ENCODE peak calls at places on chromosomes 7 and 10, in eight cellular contexts. One of them, this sample, is unnamed.

GRCh38 chr10:66321746-66322145 is 604.1 kb upstream of the LRRTM3 start:
- DNase-seq in NAMALWA: no peak
- DNase-seq in NCI-H226: no peak
- DNase-seq in T-helper 22 cell: no peak
- DNase-seq in psoas muscle: no peak
- DNase-seq in CD4-positive, alpha-beta T cell: no peak
- DNase-seq in NCI-H460: no peak
- DNase-seq in activated gamma-delta T cell: no peak
- DNase-seq in this sample: no peak

GRCh38 chr10:70441161-70441876 is at the start of gene NODAL:
- DNase-seq in NAMALWA: no peak
- DNase-seq in NCI-H226: no peak
- DNase-seq in T-helper 22 cell: no peak
- DNase-seq in psoas muscle: no peak
- DNase-seq in CD4-positive, alpha-beta T cell: no peak
- DNase-seq in NCI-H460: no peak
- DNase-seq in activated gamma-delta T cell: no peak
- DNase-seq in this sample: no peak

GRCh38 chr7:49500741-49501140 is 272.7 kb upstream of the VWC2 start:
- DNase-seq in NAMALWA: no peak
- DNase-seq in NCI-H226: no peak
- DNase-seq in T-helper 22 cell: no peak
- DNase-seq in psoas muscle: no peak
- DNase-seq in CD4-positive, alpha-beta T cell: no peak
- DNase-seq in NCI-H460: no peak
- DNase-seq in activated gamma-delta T cell: no peak
- DNase-seq in this sample: no peak

GRCh38 chr7:147419001-147419400 is 1171.6 kb upstream of the C7orf33 start:
- DNase-seq in NAMALWA: no peak
- DNase-seq in NCI-H226: no peak
- DNase-seq in T-helper 22 cell: no peak
- DNase-seq in psoas muscle: no peak
- DNase-seq in CD4-positive, alpha-beta T cell: no peak
- DNase-seq in NCI-H460: no peak
- DNase-seq in activated gamma-delta T cell: no peak
- DNase-seq in this sample: no peak

GRCh38 chr10:14416308-14416700 is 85.6 kb upstream of the FRMD4A start:
- DNase-seq in NAMALWA: no peak
- DNase-seq in NCI-H226: peak
- DNase-seq in T-helper 22 cell: no peak
- DNase-seq in psoas muscle: no peak
- DNase-seq in CD4-positive, alpha-beta T cell: no peak
- DNase-seq in NCI-H460: no peak
- DNase-seq in activated gamma-delta T cell: no peak
- DNase-seq in this sample: no peak

GRCh38 chr7:136134503-136134902 is 157.3 kb upstream of the MTPN start:
- DNase-seq in NAMALWA: no peak
- DNase-seq in NCI-H226: no peak
- DNase-seq in T-helper 22 cell: no peak
- DNase-seq in psoas muscle: no peak
- DNase-seq in CD4-positive, alpha-beta T cell: no peak
- DNase-seq in NCI-H460: no peak
- DNase-seq in activated gamma-delta T cell: no peak
- DNase-seq in this sample: no peak

GRCh38 chr10:89475567-89475966 is 59.8 kb downstream of the SLC16A12 start:
- DNase-seq in NAMALWA: no peak
- DNase-seq in NCI-H226: no peak
- DNase-seq in T-helper 22 cell: no peak
- DNase-seq in psoas muscle: no peak
- DNase-seq in CD4-positive, alpha-beta T cell: no peak
- DNase-seq in NCI-H460: no peak
- DNase-seq in activated gamma-delta T cell: no peak
- DNase-seq in this sample: peak

GRCh38 chr10:35259769-35260397 is 76.4 kb upstream of the CCNY start:
- DNase-seq in NAMALWA: no peak
- DNase-seq in NCI-H226: peak
- DNase-seq in T-helper 22 cell: no peak
- DNase-seq in psoas muscle: no peak
- DNase-seq in CD4-positive, alpha-beta T cell: no peak
- DNase-seq in NCI-H460: no peak
- DNase-seq in activated gamma-delta T cell: no peak
- DNase-seq in this sample: no peak

GRCh38 chr7:112752576-112752975 is 37.6 kb downstream of the TMEM168 start:
- DNase-seq in NAMALWA: no peak
- DNase-seq in NCI-H226: peak
- DNase-seq in T-helper 22 cell: no peak
- DNase-seq in psoas muscle: no peak
- DNase-seq in CD4-positive, alpha-beta T cell: no peak
- DNase-seq in NCI-H460: no peak
- DNase-seq in activated gamma-delta T cell: no peak
- DNase-seq in this sample: no peak

GRCh38 chr10:101018118-101018599 is 12.8 kb downstream of the PDZD7 start:
- DNase-seq in NAMALWA: peak
- DNase-seq in NCI-H226: no peak
- DNase-seq in T-helper 22 cell: no peak
- DNase-seq in psoas muscle: no peak
- DNase-seq in CD4-positive, alpha-beta T cell: no peak
- DNase-seq in NCI-H460: no peak
- DNase-seq in activated gamma-delta T cell: no peak
- DNase-seq in this sample: no peak

GRCh38 chr10:11551915-11552602 is 59.4 kb downstream of the USP6NL start:
- DNase-seq in NAMALWA: no peak
- DNase-seq in NCI-H226: peak
- DNase-seq in T-helper 22 cell: no peak
- DNase-seq in psoas muscle: no peak
- DNase-seq in CD4-positive, alpha-beta T cell: no peak
- DNase-seq in NCI-H460: peak
- DNase-seq in activated gamma-delta T cell: no peak
- DNase-seq in this sample: no peak

GRCh38 chr10:14820010-14820774 is 17.6 kb downstream of the CDNF start:
- DNase-seq in NAMALWA: no peak
- DNase-seq in NCI-H226: peak
- DNase-seq in T-helper 22 cell: no peak
- DNase-seq in psoas muscle: no peak
- DNase-seq in CD4-positive, alpha-beta T cell: no peak
- DNase-seq in NCI-H460: peak
- DNase-seq in activated gamma-delta T cell: no peak
- DNase-seq in this sample: no peak

GRCh38 chr7:132256721-132257212 is 319.5 kb downstream of the PLXNA4 start:
- DNase-seq in NAMALWA: no peak
- DNase-seq in NCI-H226: no peak
- DNase-seq in T-helper 22 cell: no peak
- DNase-seq in psoas muscle: no peak
- DNase-seq in CD4-positive, alpha-beta T cell: no peak
- DNase-seq in NCI-H460: no peak
- DNase-seq in activated gamma-delta T cell: no peak
- DNase-seq in this sample: no peak

GRCh38 chr10:42926831-42927230 is 144.2 kb downstream of the BMS1 start:
- DNase-seq in NAMALWA: no peak
- DNase-seq in NCI-H226: no peak
- DNase-seq in T-helper 22 cell: no peak
- DNase-seq in psoas muscle: no peak
- DNase-seq in CD4-positive, alpha-beta T cell: no peak
- DNase-seq in NCI-H460: peak
- DNase-seq in activated gamma-delta T cell: no peak
- DNase-seq in this sample: no peak

GRCh38 chr10:78802866-78803265 is 265.9 kb upstream of the ZMIZ1 start:
- DNase-seq in NAMALWA: no peak
- DNase-seq in NCI-H226: no peak
- DNase-seq in T-helper 22 cell: no peak
- DNase-seq in psoas muscle: peak
- DNase-seq in CD4-positive, alpha-beta T cell: no peak
- DNase-seq in NCI-H460: no peak
- DNase-seq in activated gamma-delta T cell: no peak
- DNase-seq in this sample: no peak

GRCh38 chr10:88791924-88792323 is 10.6 kb upstream of the LIPM start:
- DNase-seq in NAMALWA: peak
- DNase-seq in NCI-H226: no peak
- DNase-seq in T-helper 22 cell: no peak
- DNase-seq in psoas muscle: no peak
- DNase-seq in CD4-positive, alpha-beta T cell: no peak
- DNase-seq in NCI-H460: peak
- DNase-seq in activated gamma-delta T cell: no peak
- DNase-seq in this sample: no peak

GRCh38 chr10:47326306-47326926 is 4.2 kb downstream of the GDF2 start:
- DNase-seq in NAMALWA: no peak
- DNase-seq in NCI-H226: no peak
- DNase-seq in T-helper 22 cell: no peak
- DNase-seq in psoas muscle: peak
- DNase-seq in CD4-positive, alpha-beta T cell: no peak
- DNase-seq in NCI-H460: no peak
- DNase-seq in activated gamma-delta T cell: no peak
- DNase-seq in this sample: no peak

GRCh38 chr10:74778436-74779094 is 47.8 kb upstream of the KAT6B start:
- DNase-seq in NAMALWA: no peak
- DNase-seq in NCI-H226: no peak
- DNase-seq in T-helper 22 cell: no peak
- DNase-seq in psoas muscle: no peak
- DNase-seq in CD4-positive, alpha-beta T cell: no peak
- DNase-seq in NCI-H460: no peak
- DNase-seq in activated gamma-delta T cell: no peak
- DNase-seq in this sample: no peak

GRCh38 chr7:101677421-101678137 is 48.5 kb upstream of the MYL10 start:
- DNase-seq in NAMALWA: no peak
- DNase-seq in NCI-H226: no peak
- DNase-seq in T-helper 22 cell: no peak
- DNase-seq in psoas muscle: no peak
- DNase-seq in CD4-positive, alpha-beta T cell: no peak
- DNase-seq in NCI-H460: no peak
- DNase-seq in activated gamma-delta T cell: no peak
- DNase-seq in this sample: no peak